ENCODE peak calls at places on chromosomes 7 and 10, in five cellular contexts. J is mesothelial cell of epicardium, A is Karpas-422, X is iris pigment epithelial cell, V is GM18507. B is an unnamed sample.

GRCh38 chr10:71216363-71216695 is 4.0 kb downstream of the UNC5B start:
- DNase-seq in V (no peak), A (no peak), X (no peak), J (no peak), B (no peak)

GRCh38 chr7:121049028-121049791 is 60.7 kb downstream of the CPED1 start:
- DNase-seq in J (no peak), X (no peak), A (no peak), V (no peak), B (no peak)

GRCh38 chr10:26801274-26801673 is 59.5 kb downstream of the ABI1 start:
- DNase-seq in X (no peak), A (no peak), J (no peak), V (no peak), B (no peak)

GRCh38 chr7:83528925-83529423 is 120.0 kb downstream of the SEMA3E start:
- DNase-seq in X (no peak), A (no peak), V (no peak), J (no peak), B (no peak)

GRCh38 chr10:35575640-35576039 is 29.5 kb upstream of the GJD4 start:
- DNase-seq in A (no peak), J (no peak), X (no peak), V (no peak), B (no peak)

GRCh38 chr10:24552346-24553016 is 171.2 kb downstream of the ARHGAP21 start:
- DNase-seq in X (no peak), J (peak; percentile 51), A (peak; percentile 66), V (peak; percentile 12), B (peak; percentile 44)

GRCh38 chr7:73706122-73707044 is 13.1 kb downstream of the STX1A start:
- DNase-seq in V (no peak), J (no peak), X (peak; percentile 44), A (no peak), B (no peak)

GRCh38 chr10:107915277-107915634 is 750.8 kb upstream of the SORCS1 start:
- DNase-seq in J (no peak), V (no peak), A (no peak), X (no peak), B (no peak)

GRCh38 chr10:95290446-95290800 is 380 bp downstream of the PDLIM1 start:
- DNase-seq in J (no peak), X (no peak), V (no peak), A (no peak), B (no peak)

GRCh38 chr7:94069154-94069739 is 65.1 kb upstream of the BET1 start:
- DNase-seq in J (no peak), V (no peak), X (peak; percentile 51), A (peak; percentile 29), B (no peak)

GRCh38 chr7:133051066-133051465 is 30.8 kb downstream of the CHCHD3 start:
- DNase-seq in V (no peak), A (peak; percentile 54), J (no peak), X (peak; percentile 38), B (no peak)

B was measured in GM12891.